ENCODE peak calls at places on chromosomes 1 and 21, in eight cellular contexts. Y is SW480; N is lower lobe of right lung; T is EH; C is NCI-H774; R is activated naive CD4-positive, alpha-beta T cell treated with Interleukin-2 at 50 U/mL for 16 hours; G is NCI-H1930; X is iris pigment epithelial cell. O is an unnamed sample.
A peak's percentile ranks its signal among the peaks of the same experiment; 100 is the strongest.

GRCh38 chr1:45001011-45001481 is 10.1 kb downstream of the HECTD3 start:
- DNase-seq in Y (no peak), N (peak; percentile 75), T (no peak), C (no peak), R (no peak), G (no peak), X (no peak), O (no peak)

GRCh38 chr1:47813970-47814369 is 183.2 kb downstream of the TRABD2B start:
- DNase-seq in Y (no peak), N (no peak), T (no peak), C (no peak), R (no peak), G (no peak), X (no peak), O (no peak)

GRCh38 chr1:217564833-217565232 is 66.1 kb downstream of the GPATCH2 start:
- DNase-seq in Y (no peak), N (no peak), T (no peak), C (no peak), R (no peak), G (no peak), X (no peak), O (no peak)

GRCh38 chr1:118136511-118136937 is 48.5 kb downstream of the SPAG17 start:
- DNase-seq in Y (peak; percentile 20), N (peak; percentile 52), T (peak; percentile 88), C (no peak), R (peak; percentile 5), G (no peak), X (peak; percentile 57), O (no peak)

GRCh38 chr1:8078176-8078671 is 52.1 kb upstream of the ERRFI1 start:
- DNase-seq in Y (peak; percentile 83), N (no peak), T (peak; percentile 87), C (no peak), R (peak; percentile 3), G (no peak), X (peak; percentile 90), O (no peak)

GRCh38 chr1:91124989-91125417 is 103.2 kb upstream of the ZNF644 start:
- DNase-seq in Y (no peak), N (no peak), T (no peak), C (no peak), R (peak; percentile 46), G (no peak), X (no peak), O (no peak)

GRCh38 chr1:219439376-219439775 is 173.5 kb downstream of the ZC3H11B start:
- DNase-seq in Y (no peak), N (no peak), T (no peak), C (no peak), R (no peak), G (no peak), X (peak; percentile 29), O (no peak)

GRCh38 chr1:100440075-100440809 is 87.9 kb downstream of the CDC14A start:
- DNase-seq in Y (peak; percentile 28), N (no peak), T (no peak), C (peak; percentile 28), R (peak; percentile 81), G (no peak), X (no peak), O (no peak)

GRCh38 chr1:155196103-155196892 is 11.4 kb downstream of the THBS3 start:
- DNase-seq in Y (no peak), N (peak; percentile 45), T (peak; percentile 15), C (no peak), R (no peak), G (no peak), X (no peak), O (no peak)

GRCh38 chr1:198102454-198102791 is 54.4 kb upstream of the NEK7 start:
- DNase-seq in Y (no peak), N (no peak), T (peak; percentile 86), C (no peak), R (no peak), G (no peak), X (peak; percentile 46), O (no peak)

GRCh38 chr1:211468595-211468994 is 23.4 kb downstream of the RD3 start:
- DNase-seq in Y (no peak), N (no peak), T (no peak), C (no peak), R (no peak), G (no peak), X (no peak), O (no peak)

GRCh38 chr1:6037338-6037762 is 8.3 kb upstream of the KCNAB2 start:
- DNase-seq in Y (no peak), N (no peak), T (peak; percentile 81), C (no peak), R (no peak), G (no peak), X (peak; percentile 31), O (no peak)

GRCh38 chr1:9990944-9991343 is 6.1 kb upstream of the RBP7 start:
- DNase-seq in Y (no peak), N (peak; percentile 48), T (no peak), C (no peak), R (no peak), G (no peak), X (no peak), O (no peak)

GRCh38 chr1:62286778-62287224 is 32.4 kb downstream of the KANK4 start:
- DNase-seq in Y (no peak), N (no peak), T (peak; percentile 8), C (no peak), R (no peak), G (no peak), X (no peak), O (no peak)

GRCh38 chr1:162996261-162996660 is 72.9 kb upstream of the RGS4 start:
- DNase-seq in Y (no peak), N (no peak), T (peak; percentile 14), C (no peak), R (no peak), G (no peak), X (peak; percentile 52), O (no peak)

GRCh38 chr1:107057197-107058133 is 991 bp downstream of the PRMT6 start:
- DNase-seq in Y (peak; percentile 48), N (peak; percentile 78), T (peak; percentile 55), C (peak; percentile 66), R (peak; percentile 47), G (peak; percentile 39), X (peak; percentile 67), O (peak; percentile 45)

GRCh38 chr1:177890459-177890858 is 79.4 kb downstream of the SEC16B start:
- DNase-seq in Y (peak; percentile 55), N (no peak), T (no peak), C (no peak), R (no peak), G (no peak), X (no peak), O (no peak)

GRCh38 chr1:46589529-46589928 is 14.5 kb downstream of the MKNK1 start:
- DNase-seq in Y (no peak), N (no peak), T (no peak), C (no peak), R (no peak), G (no peak), X (no peak), O (no peak)

GRCh38 chr21:25639922-25640670 is 1.0 kb downstream of the JAM2 start:
- DNase-seq in Y (no peak), N (no peak), T (no peak), C (no peak), R (no peak), G (peak; percentile 40), X (no peak), O (no peak)

GRCh38 chr1:8845104-8846097 is 28.0 kb upstream of the RERE start:
- DNase-seq in Y (no peak), N (no peak), T (no peak), C (no peak), R (no peak), G (no peak), X (no peak), O (no peak)

O was measured in NCI-H1417 treated with DMSO at 0.1 percent for 48 hours.